ENCODE peak calls at places on chromosomes 11 and 22, in seven cellular contexts. H is NCI-H1105 treated with DMSO at 0.1 percent for 48 hours, X is NCI-H1417, L is B cell, D is A549, Q is nucleus accumbens, N is mesendoderm. O is an unnamed sample.

GRCh38 chr22:40878937-40879336 is 17.0 kb upstream of the DNAJB7 start:
- DNase-seq in H (no peak), X (no peak), L (no peak), D (no peak), Q (no peak), N (no peak), O (no peak)

GRCh38 chr22:30694171-30694637 is 470 bp upstream of the OSBP2 start:
- DNase-seq in H (peak; percentile 73), X (peak; percentile 82), L (peak; percentile 52), D (peak; percentile 63), Q (peak; percentile 44), N (peak; percentile 58), O (peak; percentile 80)

GRCh38 chr11:8167796-8168195 is 1.0 kb downstream of the RIC3 start:
- DNase-seq in H (no peak), X (no peak), L (no peak), D (no peak), Q (no peak), N (no peak), O (no peak)

GRCh38 chr11:126700773-126701554 is 299.6 kb downstream of the KIRREL3 start:
- DNase-seq in H (no peak), X (no peak), L (no peak), D (peak; percentile 12), Q (no peak), N (no peak), O (no peak)

GRCh38 chr11:134562941-134563471 is 151.0 kb upstream of the B3GAT1 start:
- DNase-seq in H (no peak), X (no peak), L (no peak), D (no peak), Q (no peak), N (no peak), O (no peak)

GRCh38 chr11:65421204-65422103 is 1.1 kb upstream of the NEAT1 start:
- DNase-seq in H (peak; percentile 85), X (peak; percentile 96), L (peak; percentile 91), D (peak; percentile 97), Q (peak; percentile 76), N (peak; percentile 79), O (peak; percentile 92)

GRCh38 chr11:76510060-76511047 is 65.5 kb downstream of the EMSY start:
- DNase-seq in H (no peak), X (no peak), L (no peak), D (peak; percentile 10), Q (no peak), N (peak; percentile 89), O (no peak)

GRCh38 chr22:36541831-36542391 is 12.9 kb upstream of the EIF3D start:
- DNase-seq in H (no peak), X (no peak), L (no peak), D (peak; percentile 69), Q (no peak), N (no peak), O (no peak)

GRCh38 chr11:76787911-76788596 is 4.9 kb downstream of the TSKU start:
- DNase-seq in H (no peak), X (no peak), L (no peak), D (no peak), Q (no peak), N (peak; percentile 90), O (peak; percentile 57)

GRCh38 chr11:29629281-29629680 is 387.5 kb downstream of the KCNA4 start:
- DNase-seq in H (no peak), X (no peak), L (no peak), D (no peak), Q (no peak), N (peak; percentile 23), O (no peak)

GRCh38 chr11:33899383-33900037 is 7.6 kb upstream of the LMO2 start:
- DNase-seq in H (peak; percentile 30), X (no peak), L (no peak), D (peak; percentile 31), Q (peak; percentile 8), N (peak; percentile 61), O (peak; percentile 78)

GRCh38 chr11:26323837-26324236 is 8.1 kb upstream of the ANO3 start:
- DNase-seq in H (no peak), X (no peak), L (no peak), D (no peak), Q (no peak), N (peak; percentile 78), O (no peak)

GRCh38 chr11:125180413-125181305 is 16.1 kb downstream of the PKNOX2 start:
- DNase-seq in H (no peak), X (no peak), L (no peak), D (no peak), Q (no peak), N (no peak), O (peak; percentile 5)

GRCh38 chr11:6397636-6398035 is 7.4 kb downstream of the SMPD1 start:
- DNase-seq in H (no peak), X (no peak), L (no peak), D (no peak), Q (no peak), N (peak; percentile 54), O (no peak)

GRCh38 chr22:46006379-46007002 is 29.5 kb upstream of the WNT7B start:
- DNase-seq in H (peak; percentile 44), X (peak; percentile 90), L (peak; percentile 87), D (peak; percentile 85), Q (peak; percentile 77), N (peak; percentile 78), O (peak; percentile 85)

GRCh38 chr11:131591051-131591461 is 220.6 kb downstream of the NTM start:
- DNase-seq in H (no peak), X (peak; percentile 64), L (no peak), D (no peak), Q (no peak), N (peak; percentile 73), O (no peak)

GRCh38 chr11:89508544-89508943 is 17.4 kb upstream of the NOX4 start:
- DNase-seq in H (no peak), X (no peak), L (no peak), D (no peak), Q (no peak), N (no peak), O (no peak)

GRCh38 chr11:18785416-18785815 is 6.2 kb downstream of the PTPN5 start:
- DNase-seq in H (no peak), X (no peak), L (no peak), D (no peak), Q (no peak), N (no peak), O (no peak)

GRCh38 chr11:9660886-9661285 is 3.0 kb upstream of the SWAP70 start:
- DNase-seq in H (no peak), X (no peak), L (no peak), D (peak; percentile 74), Q (no peak), N (no peak), O (no peak)

GRCh38 chr11:100682247-100682969 is 4.7 kb upstream of the ARHGAP42 start:
- DNase-seq in H (no peak), X (peak; percentile 45), L (no peak), D (peak; percentile 45), Q (no peak), N (peak; percentile 51), O (no peak)

O was measured in Peyer's patch.